ENCODE peak calls at places on chromosomes 13 and 19, in four cellular contexts. D is dorsolateral prefrontal cortex; Q is naive thymus-derived CD8-positive, alpha-beta T cell; F is pancreas. V is an unnamed sample.

GRCh38 chr13:33174491-33174890 is 111.1 kb downstream of the STARD13 start:
- DNase-seq in D (no peak), Q (no peak), F (no peak), V (no peak)

GRCh38 chr19:43777163-43777700 is 3.5 kb downstream of the KCNN4 start:
- DNase-seq in D (no peak), Q (peak; percentile 44), F (no peak), V (no peak)

GRCh38 chr19:49683814-49684250 is 5.6 kb upstream of the ADM5 start:
- DNase-seq in D (no peak), Q (no peak), F (no peak), V (no peak)

GRCh38 chr19:56601375-56601774 is 6.3 kb downstream of the ZNF71 start:
- DNase-seq in D (no peak), Q (no peak), F (no peak), V (no peak)

GRCh38 chr13:44373601-44374347 is at the start of gene SERP2:
- DNase-seq in D (peak; percentile 69), Q (peak; percentile 3), F (peak; percentile 72), V (peak; percentile 45)

GRCh38 chr19:4088975-4089374 is 22.3 kb upstream of the ZBTB7A start:
- DNase-seq in D (no peak), Q (peak; percentile 40), F (no peak), V (no peak)

GRCh38 chr19:7512400-7512851 is 3.5 kb upstream of the ZNF358 start:
- DNase-seq in D (no peak), Q (no peak), F (no peak), V (no peak)

GRCh38 chr13:109785141-109785891 is 1.1 kb downstream of the IRS2 start:
- DNase-seq in D (peak; percentile 46), Q (peak; percentile 43), F (peak; percentile 86), V (peak; percentile 66)

GRCh38 chr13:23739597-23739996 is 149.6 kb downstream of the MIPEP start:
- DNase-seq in D (no peak), Q (no peak), F (no peak), V (peak; percentile 96)

GRCh38 chr13:64680739-64681138 is 2549.4 kb downstream of the PCDH9 start:
- DNase-seq in D (no peak), Q (no peak), F (no peak), V (no peak)

GRCh38 chr13:37701972-37702371 is 103.4 kb upstream of the POSTN start:
- DNase-seq in D (no peak), Q (no peak), F (no peak), V (no peak)

GRCh38 chr19:50383307-50383851 is 768 bp upstream of the POLD1 start:
- DNase-seq in D (no peak), Q (no peak), F (no peak), V (no peak)

GRCh38 chr19:36152061-36152885 is at the start of gene COX7A1:
- DNase-seq in D (peak; percentile 63), Q (no peak), F (no peak), V (no peak)

GRCh38 chr19:17627921-17628320 is 60.2 kb downstream of the UNC13A start:
- DNase-seq in D (no peak), Q (no peak), F (no peak), V (no peak)

GRCh38 chr19:34501339-34502320 is 20.1 kb downstream of the WTIP start:
- DNase-seq in D (peak; percentile 90), Q (peak; percentile 78), F (peak; percentile 97), V (peak; percentile 97)

GRCh38 chr19:51124729-51125128 is at the start of gene SIGLEC9:
- DNase-seq in D (no peak), Q (no peak), F (no peak), V (no peak)

GRCh38 chr19:56671613-56671994 is at the start of gene ZNF835:
- DNase-seq in D (peak; percentile 97), Q (peak; percentile 74), F (peak; percentile 91), V (peak; percentile 24)

GRCh38 chr19:37389234-37389633 is 18.3 kb downstream of the ZNF527 start:
- DNase-seq in D (no peak), Q (no peak), F (no peak), V (no peak)

GRCh38 chr19:17095141-17095919 is 19.8 kb downstream of the MYO9B start:
- DNase-seq in D (no peak), Q (no peak), F (no peak), V (no peak)

GRCh38 chr13:102392810-102393209 is 9.0 kb downstream of the FGF14 start:
- DNase-seq in D (no peak), Q (no peak), F (no peak), V (no peak)

GRCh38 chr13:20390526-20391175 is 135.0 kb downstream of the CRYL1 start:
- DNase-seq in D (no peak), Q (no peak), F (no peak), V (peak; percentile 35)

GRCh38 chr13:89554801-89555200 is 1792.7 kb upstream of the MIR17HG start:
- DNase-seq in D (no peak), Q (no peak), F (no peak), V (peak; percentile 85)

GRCh38 chr13:98291658-98292057 is 114.6 kb upstream of the RNF113B start:
- DNase-seq in D (no peak), Q (no peak), F (no peak), V (no peak)

GRCh38 chr13:38657191-38657590 is 29.7 kb upstream of the FREM2 start:
- DNase-seq in D (no peak), Q (no peak), F (no peak), V (peak; percentile 51)

GRCh38 chr13:64556391-64556790 is 2673.7 kb downstream of the PCDH9 start:
- DNase-seq in D (no peak), Q (no peak), F (no peak), V (no peak)

GRCh38 chr19:4636151-4636717 is 3.1 kb upstream of the TNFAIP8L1 start:
- DNase-seq in D (peak; percentile 78), Q (peak; percentile 80), F (peak; percentile 86), V (peak; percentile 66)

GRCh38 chr13:108377646-108378206 is 108.2 kb downstream of the TNFSF13B start:
- DNase-seq in D (no peak), Q (no peak), F (no peak), V (no peak)

GRCh38 chr13:25756251-25756650 is 295.6 kb downstream of the SHISA2 start:
- DNase-seq in D (no peak), Q (no peak), F (no peak), V (no peak)

GRCh38 chr13:24709186-24709913 is 29.1 kb downstream of the ATP12A start:
- DNase-seq in D (no peak), Q (peak; percentile 53), F (no peak), V (no peak)

GRCh38 chr19:40907968-40908735 is 26.1 kb upstream of the CYP2A7 start:
- DNase-seq in D (no peak), Q (peak; percentile 72), F (peak; percentile 69), V (no peak)

GRCh38 chr19:38721977-38722773 is 22.1 kb downstream of the CAPN12 start:
- DNase-seq in D (peak; percentile 23), Q (no peak), F (no peak), V (no peak)

GRCh38 chr13:33014291-33014690 is 1.9 kb upstream of the KL start:
- DNase-seq in D (no peak), Q (no peak), F (no peak), V (no peak)

GRCh38 chr13:39888865-39889810 is 233.7 kb downstream of the COG6 start:
- DNase-seq in D (no peak), Q (no peak), F (no peak), V (no peak)